ENCODE peak calls at places on chromosomes 12 and 14, in five cellular contexts. G, W, X, M and S are unnamed samples.

GRCh38 chr14:29222671-29223268 is 456.2 kb downstream of the FOXG1 start:
- DNase-seq in G (peak), W (no peak), X (peak), M (peak), S (no peak)

GRCh38 chr12:127767631-127768030 is 499.3 kb upstream of the TMEM132C start:
- DNase-seq in G (no peak), W (no peak), X (no peak), M (no peak), S (no peak)

GRCh38 chr12:71216725-71217579 is 59.2 kb upstream of the TSPAN8 start:
- DNase-seq in G (peak), W (no peak), X (peak), M (no peak), S (no peak)

GRCh38 chr12:97960741-97961608 is 498.4 kb downstream of the RMST start:
- DNase-seq in G (peak), W (no peak), X (no peak), M (peak), S (no peak)

GRCh38 chr12:2312156-2312555 is 259.4 kb downstream of the CACNA1C start:
- DNase-seq in G (no peak), W (no peak), X (no peak), M (no peak), S (no peak)

GRCh38 chr12:2955888-2956287 is 3.3 kb upstream of the TEAD4 start:
- DNase-seq in G (no peak), W (no peak), X (no peak), M (no peak), S (no peak)

GRCh38 chr12:52501490-52501889 is 8.4 kb upstream of the KRT6A start:
- DNase-seq in G (no peak), W (no peak), X (no peak), M (no peak), S (no peak)

GRCh38 chr14:38808734-38809455 is 294.1 kb downstream of the SEC23A start:
- DNase-seq in G (no peak), W (no peak), X (no peak), M (no peak), S (no peak)

GRCh38 chr14:104887623-104888488 is 22.8 kb downstream of the CEP170B start:
- DNase-seq in G (no peak), W (no peak), X (no peak), M (no peak), S (no peak)

GRCh38 chr14:24816011-24816928 is 182.3 kb upstream of the GZMB start:
- DNase-seq in G (no peak), W (no peak), X (peak), M (peak), S (no peak)

GRCh38 chr14:24817638-24818053 is 183.7 kb upstream of the GZMB start:
- DNase-seq in G (no peak), W (no peak), X (no peak), M (peak), S (no peak)

GRCh38 chr14:24818054-24818822 is 184.2 kb upstream of the GZMB start:
- DNase-seq in G (peak), W (no peak), X (peak), M (peak), S (no peak)

GRCh38 chr14:24816929-24817637 is 183.1 kb upstream of the GZMB start:
- DNase-seq in G (no peak), W (no peak), X (no peak), M (no peak), S (no peak)

GRCh38 chr14:24818823-24819341 is 184.9 kb upstream of the GZMB start:
- DNase-seq in G (no peak), W (no peak), X (no peak), M (no peak), S (no peak)
- TF ChIP-seq CTCF in G (no peak), W (no peak), X (no peak), M (no peak), S (no peak)

DNA sequence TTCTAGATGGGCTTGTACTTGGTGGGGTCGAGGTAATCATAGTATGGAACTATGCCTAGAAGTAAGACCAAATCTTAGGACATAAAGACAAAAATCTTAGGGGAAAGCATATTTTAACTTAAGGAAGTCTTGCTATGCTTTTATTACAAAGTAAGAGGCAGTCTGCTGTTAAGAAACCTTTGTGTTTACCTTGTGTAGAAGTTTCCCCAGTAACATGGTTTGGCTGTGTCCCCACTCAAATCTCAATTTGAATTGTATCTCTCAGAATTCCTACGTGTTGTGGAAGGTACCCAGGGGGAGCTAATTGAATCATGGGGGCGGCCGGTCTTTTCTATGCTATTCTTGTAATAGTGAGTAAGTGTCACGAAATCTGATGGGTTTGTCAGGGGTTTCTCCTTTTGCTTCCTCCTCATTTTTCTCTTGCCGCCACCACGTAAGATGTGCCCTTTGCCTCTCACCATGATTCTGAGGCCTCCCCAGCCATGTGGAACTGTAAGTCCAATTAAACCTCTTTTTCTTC is 162.5 kb upstream of the ABCD2 start:
- DNase-seq in G (no peak), W (no peak), X (no peak), M (no peak), S (no peak)
- TF ChIP-seq CTCF in G (no peak), W (no peak), X (no peak), M (no peak), S (no peak)

DNA sequence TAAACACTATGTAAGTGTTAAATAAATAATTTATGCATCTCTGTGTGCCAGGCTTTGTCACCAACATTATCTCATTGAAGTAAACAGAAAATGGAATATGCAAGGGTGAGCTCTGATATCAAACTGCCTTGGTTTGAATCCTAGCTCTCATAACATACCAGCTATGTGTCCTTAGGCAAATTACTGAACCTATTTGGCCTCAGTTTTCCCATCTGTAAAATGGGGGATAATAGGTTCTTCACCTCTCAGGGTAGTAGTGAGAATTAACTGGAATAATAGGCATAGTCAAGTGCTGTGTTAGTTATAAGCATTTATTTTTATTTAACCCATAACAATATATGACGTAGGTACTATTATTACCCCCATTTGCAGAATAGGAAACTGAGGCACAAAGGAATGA is 190.8 kb upstream of the SRRM4 start:
- DNase-seq in G (no peak), W (no peak), X (no peak), M (no peak), S (no peak)
- TF ChIP-seq CTCF in G (no peak), W (no peak), X (no peak), M (no peak), S (no peak)

DNA sequence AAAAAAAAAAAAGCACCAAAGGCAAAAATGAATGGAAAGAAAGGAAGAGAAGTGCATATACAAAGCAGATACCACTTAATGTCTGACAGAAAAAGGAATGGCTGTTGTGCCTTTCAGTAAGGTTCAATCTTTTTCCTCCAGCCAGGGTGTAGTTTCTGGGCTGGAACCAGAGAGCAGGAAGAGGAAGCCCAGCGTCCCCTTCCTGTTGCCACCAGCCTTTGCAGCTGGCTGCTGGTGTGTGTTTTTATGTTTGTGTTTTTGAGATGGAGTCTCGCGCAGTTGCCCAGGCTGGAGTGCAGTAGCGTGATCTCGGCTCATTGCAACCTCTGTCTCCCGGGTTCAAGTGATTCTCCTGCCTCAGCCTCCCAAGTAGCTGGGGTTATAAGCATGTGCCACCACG is 64.6 kb upstream of the LTA4H start:
- DNase-seq in G (peak), W (no peak), X (no peak), M (no peak), S (no peak)
- TF ChIP-seq CTCF in G (no peak), W (no peak), X (no peak), M (no peak), S (no peak)

GRCh38 chr12:124160102-124160501 is 134.8 kb upstream of the RFLNA start:
- DNase-seq in G (no peak), W (no peak), X (no peak), M (no peak), S (no peak)

GRCh38 chr12:124159655-124160054 is 135.2 kb upstream of the RFLNA start:
- DNase-seq in G (no peak), W (no peak), X (no peak), M (no peak), S (no peak)

GRCh38 chr12:124165695-124166094 is 129.2 kb upstream of the RFLNA start:
- DNase-seq in G (no peak), W (no peak), X (no peak), M (no peak), S (no peak)

GRCh38 chr12:124167141-124167540 is 127.8 kb upstream of the RFLNA start:
- DNase-seq in G (no peak), W (no peak), X (no peak), M (no peak), S (no peak)

GRCh38 chr12:124162151-124163110 is 132.5 kb upstream of the RFLNA start:
- DNase-seq in G (no peak), W (no peak), X (no peak), M (no peak), S (no peak)
- TF ChIP-seq CTCF in G (no peak), W (no peak), X (no peak), M (no peak), S (no peak)